ENCODE peak calls at places on chromosomes 2 and 18, in five cellular contexts. H, M, G, F and O are unnamed samples.

GRCh38 chr2:71465356-71465755 is 12.0 kb downstream of the DYSF start:
- DNase-seq in H (no peak), M (no peak), G (peak; percentile 26), F (no peak), O (no peak)

GRCh38 chr2:112077814-112078213 is 22.7 kb downstream of the TMEM87B start:
- DNase-seq in H (no peak), M (no peak), G (no peak), F (no peak), O (no peak)

GRCh38 chr2:61149074-61149473 is 12.9 kb upstream of the C2orf74 start:
- DNase-seq in H (no peak), M (no peak), G (no peak), F (no peak), O (no peak)

GRCh38 chr18:12010187-12010802 is 29.0 kb downstream of the IMPA2 start:
- DNase-seq in H (no peak), M (no peak), G (peak; percentile 73), F (no peak), O (no peak)

GRCh38 chr2:216984937-216985336 is 125.1 kb upstream of the TNP1 start:
- DNase-seq in H (no peak), M (no peak), G (no peak), F (peak; percentile 38), O (no peak)

GRCh38 chr2:233990261-233990798 is 60.2 kb upstream of the SPP2 start:
- DNase-seq in H (no peak), M (peak; percentile 50), G (no peak), F (no peak), O (no peak)

GRCh38 chr2:6978991-6979390 is 61.8 kb downstream of the RNF144A start:
- DNase-seq in H (no peak), M (no peak), G (no peak), F (no peak), O (no peak)

GRCh38 chr2:28381225-28382180 is 11.2 kb upstream of the FOSL2 start:
- DNase-seq in H (no peak), M (no peak), G (no peak), F (no peak), O (no peak)

GRCh38 chr2:230874876-230875275 is 10.1 kb downstream of the ITM2C start:
- DNase-seq in H (no peak), M (no peak), G (no peak), F (no peak), O (no peak)

DNA sequence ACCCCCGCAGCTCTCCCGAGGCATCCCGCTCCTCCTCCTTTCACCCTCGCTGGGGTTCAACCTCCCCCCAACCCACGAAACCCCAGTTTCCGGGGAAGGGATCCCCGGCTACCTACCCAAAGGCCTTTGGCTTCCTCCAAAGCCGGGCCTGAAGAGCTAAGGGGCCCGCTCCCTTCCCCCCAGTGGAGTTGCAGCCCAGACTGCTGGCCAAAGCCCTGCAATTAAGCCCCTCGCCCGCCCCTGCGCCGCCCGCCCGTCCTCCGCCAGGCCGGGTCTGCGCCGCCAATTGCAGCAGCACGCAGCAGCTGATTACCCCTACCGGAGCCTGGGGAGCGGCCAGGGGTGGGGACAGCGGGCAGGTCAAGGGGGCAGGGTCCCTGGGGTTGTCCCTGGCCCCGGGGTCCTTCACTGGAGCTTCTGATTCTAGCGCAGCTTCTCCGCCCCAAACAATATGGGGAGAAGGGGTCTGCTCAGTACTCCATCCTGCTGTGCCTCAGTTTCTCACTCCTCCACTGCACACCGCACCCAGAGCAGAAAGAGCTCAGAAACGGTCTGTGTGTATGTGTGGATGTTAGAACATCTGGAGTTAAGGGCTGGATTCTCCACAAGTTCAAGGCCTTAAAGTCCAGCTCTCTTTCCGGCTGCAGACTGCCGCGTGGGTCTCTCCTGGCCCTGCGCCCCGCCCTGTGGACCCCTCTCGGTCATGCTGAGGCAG is 16.9 kb downstream of the WNT10A start:
- DNase-seq in H (no peak), M (no peak), G (no peak), F (no peak), O (no peak)
- H3K4me3 ChIP-seq in H (peak overlapping the region; percentile 62), M (peak overlapping the region; percentile 57), G (no peak overlapping the region), F (peak overlapping the region; percentile 32), O (peak overlapping the region; percentile 56)

GRCh38 chr2:218878941-218879761 is 1.5 kb upstream of the WNT10A start:
- DNase-seq in H (no peak), M (no peak), G (peak; percentile 47), F (no peak), O (no peak)

GRCh38 chr2:218879881-218880748 is 537 bp upstream of the WNT10A start:
- DNase-seq in H (no peak), M (peak; percentile 80), G (peak; percentile 73), F (no peak), O (no peak)

GRCh38 chr2:218882463-218882821 is 1.8 kb downstream of the WNT10A start:
- DNase-seq in H (no peak), M (no peak), G (no peak), F (no peak), O (no peak)

GRCh38 chr2:218881744-218882462 is 1.3 kb downstream of the WNT10A start:
- DNase-seq in H (no peak), M (no peak), G (no peak), F (no peak), O (no peak)

DNA sequence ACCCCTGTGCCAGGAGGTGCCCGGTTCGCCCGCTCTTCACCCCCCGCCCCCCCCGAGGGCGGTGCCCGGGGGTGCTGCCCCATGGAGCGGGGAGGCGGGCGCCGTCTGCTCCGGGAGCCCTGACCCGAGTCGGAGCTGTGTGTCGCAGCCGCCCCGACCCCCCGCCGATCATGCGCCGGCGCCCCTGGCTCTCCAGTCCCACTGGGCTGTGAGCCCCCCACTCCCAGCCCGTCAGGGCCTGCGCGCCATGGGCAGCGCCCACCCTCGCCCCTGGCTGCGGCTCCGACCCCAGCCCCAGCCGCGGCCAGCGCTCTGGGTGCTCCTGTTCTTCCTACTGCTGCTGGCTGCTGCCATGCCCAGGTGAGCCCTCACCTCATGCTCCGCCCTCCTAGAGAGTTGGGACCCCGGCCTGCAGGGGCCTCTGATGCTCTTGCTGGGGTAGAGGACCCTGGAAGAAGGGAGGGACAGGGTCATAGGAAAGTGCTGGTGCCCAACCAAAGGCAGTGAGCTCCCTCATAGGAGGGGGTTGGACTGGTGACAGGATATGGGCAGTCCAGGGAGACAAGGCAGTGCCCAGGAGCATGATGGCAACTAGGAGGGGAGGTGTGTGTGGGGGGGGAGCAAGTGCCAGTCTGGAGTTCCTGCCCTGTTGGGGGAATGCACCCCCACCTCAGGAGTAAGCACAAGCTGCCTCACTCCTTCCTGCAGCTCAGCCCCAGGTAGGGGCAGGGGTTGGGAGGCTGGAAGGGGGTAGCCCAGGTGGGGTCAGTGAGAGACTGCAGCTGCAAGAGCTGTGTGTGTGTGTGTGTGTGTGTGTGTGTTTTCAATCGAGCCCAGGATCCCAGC is at the start of gene WNT10A:
- DNase-seq in H (no peak), M (no peak), G (no peak), F (no peak), O (no peak)
- H3K4me1 ChIP-seq in H (peaks cover 28% of the 10 kb centered on the region), M (peaks cover 59% of the 10 kb centered on the region), G (peaks cover 12% of the 10 kb centered on the region), F (peaks cover 45% of the 10 kb centered on the region), O (no peaks in the 10 kb centered on the region)

DNA sequence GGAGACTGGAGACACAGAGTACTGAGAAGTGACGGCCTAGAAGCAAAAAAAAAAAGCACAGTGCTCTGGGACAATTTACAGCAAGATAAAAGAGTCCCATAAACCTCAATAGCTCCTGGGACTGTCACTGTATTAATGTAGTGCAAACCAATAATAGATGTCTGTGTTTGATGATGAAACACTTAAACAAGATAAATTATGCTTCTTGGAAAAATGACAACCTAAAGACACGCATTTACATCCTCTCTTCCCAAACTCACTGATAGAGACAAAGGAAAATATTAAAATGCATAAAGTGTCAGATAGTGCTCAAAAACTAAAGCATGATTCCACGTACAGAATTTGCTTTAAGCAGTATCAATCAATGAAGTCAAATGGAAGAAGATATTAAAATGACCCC is 338.7 kb upstream of the REG3G start:
- DNase-seq in H (no peak), M (no peak), G (no peak), F (no peak), O (no peak)
- H3K4me3 ChIP-seq in H (no peak overlapping the region), M (no peak overlapping the region), G (no peak overlapping the region), F (no peak overlapping the region), O (no peak overlapping the region)

GRCh38 chr2:194826241-194826640 is 830.8 kb upstream of the SLC39A10 start:
- DNase-seq in H (no peak), M (no peak), G (no peak), F (no peak), O (no peak)

GRCh38 chr2:194819367-194819766 is 837.7 kb upstream of the SLC39A10 start:
- DNase-seq in H (no peak), M (no peak), G (no peak), F (no peak), O (no peak)

GRCh38 chr2:194824450-194824849 is 832.6 kb upstream of the SLC39A10 start:
- DNase-seq in H (no peak), M (no peak), G (no peak), F (no peak), O (no peak)

GRCh38 chr2:194822657-194823056 is 834.4 kb upstream of the SLC39A10 start:
- DNase-seq in H (no peak), M (no peak), G (no peak), F (no peak), O (no peak)

DNA sequence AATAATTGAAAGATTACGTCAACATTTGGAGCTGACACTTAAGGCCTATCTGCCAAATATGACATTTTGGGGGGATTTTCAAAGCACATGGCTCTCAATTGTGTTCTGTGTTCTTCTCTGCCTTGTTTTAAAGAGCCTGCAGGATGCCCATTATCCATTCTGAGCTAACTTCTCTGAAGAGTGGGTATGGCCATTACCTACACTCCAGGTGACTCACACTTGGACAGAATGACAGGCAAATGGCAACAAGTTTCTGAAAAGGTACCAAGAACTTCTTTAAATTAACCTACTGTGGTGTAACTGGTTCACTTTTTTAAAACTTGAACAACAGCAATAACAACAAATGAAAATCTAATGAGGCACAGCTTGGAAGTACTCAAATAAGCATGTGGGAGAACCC is 834.9 kb upstream of the SLC39A10 start:
- DNase-seq in H (no peak), M (no peak), G (no peak), F (no peak), O (no peak)
- H3K4me1 ChIP-seq in H (no peaks in the 10 kb centered on the region), M (no peaks in the 10 kb centered on the region), G (no peaks in the 10 kb centered on the region), F (no peaks in the 10 kb centered on the region), O (no peaks in the 10 kb centered on the region)

DNA sequence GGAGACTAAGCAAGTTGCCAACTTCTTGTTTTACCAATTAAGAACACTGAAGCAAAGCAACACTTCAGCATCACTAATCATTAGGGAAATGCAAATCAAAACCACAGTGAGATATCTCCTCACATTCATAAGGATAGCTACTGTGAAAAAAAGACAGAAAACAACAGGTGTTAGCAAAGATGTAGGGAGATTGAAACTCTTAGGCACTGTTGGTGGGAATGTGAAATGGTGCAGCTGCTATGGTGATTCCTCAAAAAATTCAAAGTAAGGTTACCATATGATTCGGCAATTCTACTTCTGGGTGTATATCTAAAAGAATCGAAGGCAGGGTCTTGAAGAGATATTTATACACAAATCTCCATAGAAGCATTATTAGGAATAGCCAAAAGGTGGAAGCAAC is 8.6 kb upstream of the PRKD3 start:
- DNase-seq in H (no peak), M (no peak), G (no peak), F (no peak), O (no peak)
- H3K4me3 ChIP-seq in H (no peak overlapping the region), M (no peak overlapping the region), G (no peak overlapping the region), F (no peak overlapping the region), O (no peak overlapping the region)

DNA sequence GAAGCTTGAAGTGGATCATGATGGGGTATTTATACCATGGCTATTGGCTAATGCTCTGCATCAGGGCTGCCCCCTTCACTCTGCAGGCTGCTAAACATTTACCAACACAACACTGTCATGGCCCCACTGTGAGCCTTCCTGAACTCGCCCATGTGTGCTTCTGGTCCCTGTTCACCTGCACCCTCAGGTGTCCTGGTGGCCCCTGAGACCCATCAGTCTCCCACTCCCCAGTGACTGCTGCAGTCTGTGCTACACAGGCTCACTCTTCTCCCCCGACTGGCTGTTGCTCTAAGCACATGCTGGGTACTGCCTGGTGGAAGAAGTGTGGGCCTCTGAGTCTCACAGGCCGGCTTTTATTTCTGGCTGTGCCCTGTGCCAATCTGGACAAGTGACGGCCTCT is 183.0 kb upstream of the HS6ST1 start:
- DNase-seq in H (no peak), M (no peak), G (peak; percentile 48), F (no peak), O (no peak)
- H3K4me1 ChIP-seq in H (no peaks in the 10 kb centered on the region), M (no peaks in the 10 kb centered on the region), G (no peaks in the 10 kb centered on the region), F (no peaks in the 10 kb centered on the region), O (no peaks in the 10 kb centered on the region)